ENCODE peak calls at places on chromosomes 5 and 9, in six cellular contexts. One of them, this sample, is unnamed. For H4K20me1, the result is how much of the 10 kb centered on the place peaks cover.

GRCh38 chr5:10530601-10531320 is 33.1 kb upstream of the ANKRD33B start:
- DNase-seq in fibroblast of lung: no peak
- DNase-seq in hepatocyte: no peak
- DNase-seq in H9: no peak
- DNase-seq in neural progenitor cell: no peak
- DNase-seq in GM23248: no peak
- DNase-seq in this sample: no peak

GRCh38 chr9:12272471-12273072 is 420.6 kb upstream of the TYRP1 start:
- DNase-seq in hepatocyte: peak
- DNase-seq in H9: no peak
- DNase-seq in fibroblast of lung: no peak
- DNase-seq in GM23248: no peak
- DNase-seq in neural progenitor cell: no peak
- DNase-seq in this sample: no peak

GRCh38 chr9:18824095-18824666 is 208.8 kb downstream of the SAXO1 start:
- DNase-seq in hepatocyte: peak
- DNase-seq in H9: peak
- DNase-seq in neural progenitor cell: no peak
- DNase-seq in fibroblast of lung: no peak
- DNase-seq in GM23248: peak
- DNase-seq in this sample: no peak

GRCh38 chr5:158886086-158886485 is 213.6 kb downstream of the EBF1 start:
- DNase-seq in neural progenitor cell: no peak
- DNase-seq in hepatocyte: no peak
- DNase-seq in fibroblast of lung: peak
- DNase-seq in GM23248: no peak
- DNase-seq in H9: no peak
- DNase-seq in this sample: no peak

GRCh38 chr5:145911164-145911563 is 25.2 kb upstream of the SH3RF2 start:
- DNase-seq in hepatocyte: no peak
- DNase-seq in neural progenitor cell: no peak
- DNase-seq in H9: no peak
- DNase-seq in fibroblast of lung: no peak
- DNase-seq in GM23248: no peak
- DNase-seq in this sample: no peak

GRCh38 chr9:88716636-88717035 is 181.7 kb downstream of the NXNL2 start:
- DNase-seq in fibroblast of lung: peak
- DNase-seq in hepatocyte: no peak
- DNase-seq in neural progenitor cell: no peak
- DNase-seq in H9: no peak
- DNase-seq in GM23248: peak
- DNase-seq in this sample: no peak

GRCh38 chr5:40485021-40485998 is 194.4 kb upstream of the PTGER4 start:
- DNase-seq in GM23248: no peak
- DNase-seq in H9: no peak
- DNase-seq in fibroblast of lung: no peak
- DNase-seq in neural progenitor cell: no peak
- DNase-seq in hepatocyte: peak
- DNase-seq in this sample: no peak

GRCh38 chr5:141681695-141682641 is at the start of gene ARAP3:
- DNase-seq in fibroblast of lung: peak
- DNase-seq in H9: peak
- DNase-seq in hepatocyte: peak
- DNase-seq in neural progenitor cell: peak
- DNase-seq in GM23248: peak
- DNase-seq in this sample: no peak

GRCh38 chr9:94967481-94967880 is 241.0 kb downstream of the AOPEP start:
- DNase-seq in fibroblast of lung: no peak
- DNase-seq in GM23248: no peak
- DNase-seq in hepatocyte: no peak
- DNase-seq in neural progenitor cell: no peak
- DNase-seq in H9: no peak
- DNase-seq in this sample: no peak

GRCh38 chr9:35716236-35716635 is 15.8 kb downstream of the TLN1 start:
- DNase-seq in H9: no peak
- DNase-seq in GM23248: peak
- DNase-seq in fibroblast of lung: no peak
- DNase-seq in hepatocyte: no peak
- DNase-seq in neural progenitor cell: no peak
- DNase-seq in this sample: no peak

GRCh38 chr5:3854069-3854741 is 258.6 kb downstream of the IRX1 start:
- DNase-seq in neural progenitor cell: no peak
- DNase-seq in GM23248: no peak
- DNase-seq in fibroblast of lung: no peak
- DNase-seq in H9: no peak
- DNase-seq in hepatocyte: no peak
- DNase-seq in this sample: no peak

GRCh38 chr5:56208681-56209080 is 24.4 kb downstream of the ANKRD55 start:
- DNase-seq in neural progenitor cell: no peak
- DNase-seq in fibroblast of lung: no peak
- DNase-seq in H9: no peak
- DNase-seq in hepatocyte: no peak
- DNase-seq in GM23248: no peak
- DNase-seq in this sample: no peak

GRCh38 chr5:171810217-171810616 is 24.6 kb downstream of the SMIM23 start:
- DNase-seq in H9: no peak
- DNase-seq in GM23248: no peak
- DNase-seq in neural progenitor cell: no peak
- DNase-seq in fibroblast of lung: no peak
- DNase-seq in hepatocyte: no peak
- DNase-seq in this sample: no peak

GRCh38 chr9:121686930-121687541 is 35.6 kb downstream of the DAB2IP start:
- DNase-seq in hepatocyte: peak
- DNase-seq in H9: peak
- DNase-seq in GM23248: peak
- DNase-seq in neural progenitor cell: peak
- DNase-seq in fibroblast of lung: peak
- DNase-seq in this sample: no peak

GRCh38 chr9:129256959-129257713 is 79.1 kb upstream of the IER5L start:
- DNase-seq in H9: no peak
- DNase-seq in hepatocyte: no peak
- DNase-seq in fibroblast of lung: no peak
- DNase-seq in GM23248: no peak
- DNase-seq in neural progenitor cell: no peak
- DNase-seq in this sample: no peak

GRCh38 chr9:113602126-113603119 is 138.9 kb downstream of the RGS3 start:
- DNase-seq in H9: peak
- DNase-seq in hepatocyte: peak
- DNase-seq in neural progenitor cell: peak
- DNase-seq in GM23248: peak
- DNase-seq in fibroblast of lung: peak
- DNase-seq in this sample: peak

GRCh38 chr5:122089614-122090013 is 11.6 kb upstream of the LOX start:
- DNase-seq in H9: no peak
- DNase-seq in hepatocyte: no peak
- DNase-seq in GM23248: peak
- DNase-seq in neural progenitor cell: no peak
- DNase-seq in fibroblast of lung: peak
- DNase-seq in this sample: no peak

GRCh38 chr5:149215478-149216042 is 56.1 kb upstream of the AFAP1L1 start:
- DNase-seq in neural progenitor cell: no peak
- DNase-seq in fibroblast of lung: peak
- DNase-seq in H9: peak
- DNase-seq in hepatocyte: no peak
- DNase-seq in GM23248: peak
- DNase-seq in this sample: no peak

GRCh38 chr5:149217096-149217801 is 54.4 kb upstream of the AFAP1L1 start:
- DNase-seq in GM23248: no peak
- DNase-seq in neural progenitor cell: no peak
- DNase-seq in fibroblast of lung: no peak
- DNase-seq in H9: no peak
- DNase-seq in hepatocyte: no peak
- DNase-seq in this sample: no peak

GRCh38 chr5:149219584-149219983 is 52.1 kb upstream of the AFAP1L1 start:
- DNase-seq in H9: no peak
- DNase-seq in neural progenitor cell: no peak
- DNase-seq in hepatocyte: no peak
- DNase-seq in fibroblast of lung: no peak
- DNase-seq in GM23248: no peak
- DNase-seq in this sample: no peak

GRCh38 chr5:149217802-149218153 is 53.9 kb upstream of the AFAP1L1 start:
- DNase-seq in neural progenitor cell: no peak
- DNase-seq in fibroblast of lung: peak
- DNase-seq in GM23248: peak
- DNase-seq in H9: no peak
- DNase-seq in hepatocyte: no peak
- DNase-seq in this sample: no peak

DNA sequence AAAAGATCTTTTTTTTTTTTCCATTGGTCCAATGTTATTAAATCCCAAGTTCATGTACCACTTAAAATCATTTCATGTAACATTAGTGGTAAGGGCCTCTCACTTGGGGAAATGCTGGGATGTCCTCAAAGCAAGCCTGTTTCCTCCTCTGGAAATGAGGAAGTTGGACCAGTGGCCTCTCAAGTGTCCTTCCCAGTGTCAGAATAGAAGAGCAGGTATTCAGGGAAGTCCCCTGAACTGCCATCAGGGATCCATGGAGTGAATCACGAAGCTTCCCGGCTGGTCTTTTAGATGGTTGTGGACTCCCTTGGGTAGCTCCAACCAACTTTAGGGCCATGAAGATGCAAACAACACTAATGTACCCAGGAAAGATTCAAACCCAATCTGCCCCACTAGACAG is 55.1 kb upstream of the AFAP1L1 start:
- DNase-seq in GM23248: no peak
- DNase-seq in neural progenitor cell: no peak
- DNase-seq in fibroblast of lung: no peak
- DNase-seq in H9: no peak
- DNase-seq in hepatocyte: no peak
- DNase-seq in this sample: no peak
- H3K27ac ChIP-seq in GM23248: no peak
- H3K27ac ChIP-seq in neural progenitor cell: no peak
- H3K27ac ChIP-seq in fibroblast of lung: no peak
- H3K27ac ChIP-seq in H9: no peak
- H3K27ac ChIP-seq in hepatocyte: no peak
- H3K27ac ChIP-seq in this sample: no peak

GRCh38 chr5:69510694-69511093 is 18.1 kb downstream of the OCLN start:
- DNase-seq in H9: no peak
- DNase-seq in hepatocyte: no peak
- DNase-seq in fibroblast of lung: no peak
- DNase-seq in GM23248: no peak
- DNase-seq in neural progenitor cell: no peak
- DNase-seq in this sample: no peak

GRCh38 chr5:69504036-69504435 is 11.4 kb downstream of the OCLN start:
- DNase-seq in H9: no peak
- DNase-seq in fibroblast of lung: peak
- DNase-seq in hepatocyte: no peak
- DNase-seq in GM23248: peak
- DNase-seq in neural progenitor cell: no peak
- DNase-seq in this sample: no peak

GRCh38 chr5:69505306-69505705 is 12.7 kb downstream of the OCLN start:
- DNase-seq in hepatocyte: no peak
- DNase-seq in fibroblast of lung: no peak
- DNase-seq in GM23248: no peak
- DNase-seq in H9: no peak
- DNase-seq in neural progenitor cell: no peak
- DNase-seq in this sample: no peak

GRCh38 chr5:69512740-69513260 is 20.2 kb downstream of the OCLN start:
- DNase-seq in GM23248: peak
- DNase-seq in fibroblast of lung: peak
- DNase-seq in H9: no peak
- DNase-seq in neural progenitor cell: no peak
- DNase-seq in hepatocyte: peak
- DNase-seq in this sample: no peak

DNA sequence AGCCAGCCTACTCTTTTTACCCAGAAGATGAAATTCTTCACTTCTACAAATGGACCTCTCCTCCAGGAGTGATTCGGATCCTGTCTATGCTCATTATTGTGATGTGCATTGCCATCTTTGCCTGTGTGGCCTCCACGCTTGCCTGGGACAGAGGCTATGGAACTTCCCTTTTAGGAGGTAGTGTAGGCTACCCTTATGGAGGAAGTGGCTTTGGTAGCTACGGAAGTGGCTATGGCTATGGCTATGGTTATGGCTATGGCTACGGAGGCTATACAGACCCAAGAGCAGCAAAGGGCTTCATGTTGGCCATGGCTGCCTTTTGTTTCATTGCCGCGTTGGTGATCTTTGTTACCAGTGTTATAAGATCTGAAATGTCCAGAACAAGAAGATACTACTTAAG is 16.6 kb downstream of the OCLN start:
- DNase-seq in fibroblast of lung: no peak
- DNase-seq in neural progenitor cell: no peak
- DNase-seq in H9: no peak
- DNase-seq in hepatocyte: no peak
- DNase-seq in GM23248: no peak
- DNase-seq in this sample: no peak
- H4K20me1 ChIP-seq in fibroblast of lung: under half
- H4K20me1 ChIP-seq in neural progenitor cell: under half
- H4K20me1 ChIP-seq in H9: under half
- H4K20me1 ChIP-seq in hepatocyte: under half
- H4K20me1 ChIP-seq in GM23248: under half
- H4K20me1 ChIP-seq in this sample: under half

DNA sequence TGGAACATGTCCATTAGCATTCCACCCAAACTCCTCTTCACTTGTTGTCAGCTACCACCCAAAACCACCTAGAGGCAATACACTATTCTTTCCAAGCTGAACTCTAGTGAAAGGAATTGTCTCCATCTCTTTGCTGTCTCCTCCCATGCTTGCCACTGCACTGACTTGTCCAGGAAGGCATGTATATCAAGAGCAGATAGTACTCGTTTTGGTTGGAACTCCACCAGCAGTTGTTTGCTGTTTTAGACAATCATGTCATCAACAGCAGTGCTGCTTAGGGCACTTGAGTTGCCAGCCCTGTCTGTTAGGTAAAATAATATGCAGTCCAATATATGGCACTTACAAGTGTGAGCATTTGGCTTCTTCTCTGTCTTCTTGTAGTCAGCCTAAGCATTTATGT is 80.0 kb upstream of the SAP30L start:
- DNase-seq in neural progenitor cell: no peak
- DNase-seq in hepatocyte: no peak
- DNase-seq in H9: no peak
- DNase-seq in GM23248: peak
- DNase-seq in fibroblast of lung: peak
- DNase-seq in this sample: no peak
- H3K27ac ChIP-seq in neural progenitor cell: no peak
- H3K27ac ChIP-seq in hepatocyte: no peak
- H3K27ac ChIP-seq in H9: no peak
- H3K27ac ChIP-seq in GM23248: peak
- H3K27ac ChIP-seq in fibroblast of lung: peak
- H3K27ac ChIP-seq in this sample: no peak

DNA sequence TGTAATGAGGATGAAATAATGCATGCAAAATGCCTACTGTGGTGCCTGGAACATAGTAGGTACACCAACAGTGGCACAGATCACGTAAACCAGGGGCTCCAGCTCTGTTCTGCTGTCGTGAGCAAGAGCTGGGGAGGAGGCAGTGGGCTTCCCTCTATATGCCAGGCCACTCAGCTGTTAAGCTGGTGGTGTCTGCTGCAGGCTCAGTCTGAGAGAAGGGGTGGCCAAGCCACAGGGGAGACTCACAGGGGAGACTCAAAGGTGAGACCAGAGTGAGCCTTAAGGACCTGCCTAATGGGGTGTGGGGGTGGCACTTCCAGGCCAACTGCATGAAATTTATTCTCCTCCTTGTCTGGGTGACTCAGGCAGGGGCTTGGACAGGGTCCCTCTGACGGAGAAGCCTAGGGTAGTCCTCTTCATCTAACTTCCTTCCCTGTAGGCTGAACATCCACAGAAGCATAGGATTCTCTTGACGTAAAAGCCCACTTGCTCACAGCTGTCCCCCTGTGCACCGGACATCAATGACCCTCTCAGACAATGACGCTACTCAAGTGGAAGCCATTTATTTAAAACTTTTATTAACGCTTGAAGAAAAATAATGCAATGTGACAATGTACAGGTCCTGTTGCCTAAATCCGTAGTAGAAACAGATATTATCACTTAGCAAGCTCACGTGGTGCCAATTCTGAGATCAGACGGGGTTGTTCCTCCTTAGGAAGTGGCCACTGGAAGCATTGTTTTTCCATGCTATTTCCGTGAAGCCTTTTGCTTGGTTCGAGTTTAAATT is 13.9 kb downstream of the STC2 start:
- DNase-seq in hepatocyte: no peak
- DNase-seq in neural progenitor cell: no peak
- DNase-seq in fibroblast of lung: no peak
- DNase-seq in H9: no peak
- DNase-seq in GM23248: peak
- DNase-seq in this sample: no peak
- H4K20me1 ChIP-seq in hepatocyte: under half
- H4K20me1 ChIP-seq in neural progenitor cell: under half
- H4K20me1 ChIP-seq in fibroblast of lung: under half
- H4K20me1 ChIP-seq in H9: under half
- H4K20me1 ChIP-seq in GM23248: under half
- H4K20me1 ChIP-seq in this sample: under half